ENCODE peak calls at places on chromosomes 2 and 18, in nine cellular contexts. V, B, A, C, Q, U, O, K and Y are unnamed samples.

GRCh38 chr2:69013123-69013836 is at the start of gene ANTXR1:
- DNase-seq in V (no peak), B (peak), A (peak), C (no peak), Q (peak), U (peak), O (peak), K (peak), Y (no peak)

GRCh38 chr2:223999862-224000261 is 39.2 kb downstream of the SERPINE2 start:
- DNase-seq in V (no peak), B (no peak), A (no peak), C (no peak), Q (no peak), U (no peak), O (no peak), K (no peak), Y (no peak)

GRCh38 chr2:159445307-159445706 is 158.8 kb upstream of the WDSUB1 start:
- DNase-seq in V (no peak), B (no peak), A (no peak), C (no peak), Q (no peak), U (no peak), O (no peak), K (no peak), Y (no peak)

GRCh38 chr18:48098007-48098406 is 167.5 kb upstream of the SMAD2 start:
- DNase-seq in V (no peak), B (no peak), A (no peak), C (no peak), Q (no peak), U (no peak), O (no peak), K (no peak), Y (no peak)

GRCh38 chr2:213281156-213281555 is 3.1 kb upstream of the SPAG16 start:
- DNase-seq in V (no peak), B (no peak), A (no peak), C (no peak), Q (no peak), U (no peak), O (peak), K (no peak), Y (no peak)

GRCh38 chr2:123165616-123166015 is 859.5 kb upstream of the CNTNAP5 start:
- DNase-seq in V (no peak), B (no peak), A (no peak), C (no peak), Q (no peak), U (no peak), O (no peak), K (no peak), Y (no peak)

GRCh38 chr2:43217228-43218220 is 8.9 kb downstream of the ZFP36L2 start:
- DNase-seq in V (no peak), B (no peak), A (no peak), C (peak), Q (no peak), U (no peak), O (no peak), K (no peak), Y (no peak)

GRCh38 chr2:62287895-62288589 is 92.1 kb downstream of the B3GNT2 start:
- DNase-seq in V (peak), B (peak), A (peak), C (peak), Q (no peak), U (peak), O (peak), K (peak), Y (no peak)

GRCh38 chr2:29196792-29197788 is 81.9 kb downstream of the CLIP4 start:
- DNase-seq in V (peak), B (peak), A (no peak), C (peak), Q (peak), U (peak), O (peak), K (peak), Y (peak)

GRCh38 chr2:232219496-232219870 is 159.1 kb upstream of the ALPP start:
- DNase-seq in V (no peak), B (no peak), A (no peak), C (no peak), Q (no peak), U (no peak), O (no peak), K (no peak), Y (no peak)

GRCh38 chr2:112869258-112869842 is 32.8 kb upstream of the IL1B start:
- DNase-seq in V (peak), B (peak), A (peak), C (no peak), Q (no peak), U (no peak), O (peak), K (peak), Y (peak)

GRCh38 chr2:72144412-72144745 is 3.3 kb downstream of the CYP26B1 start:
- DNase-seq in V (no peak), B (peak), A (no peak), C (no peak), Q (no peak), U (no peak), O (peak), K (peak), Y (no peak)

GRCh38 chr2:5365871-5366461 is 326.2 kb upstream of the SOX11 start:
- DNase-seq in V (no peak), B (peak), A (peak), C (no peak), Q (no peak), U (no peak), O (peak), K (peak), Y (no peak)

GRCh38 chr2:62998949-62999348 is 51.7 kb upstream of the OTX1 start:
- DNase-seq in V (no peak), B (no peak), A (no peak), C (no peak), Q (no peak), U (no peak), O (peak), K (no peak), Y (peak)

GRCh38 chr18:7104649-7105048 is 12.9 kb downstream of the LAMA1 start:
- DNase-seq in V (no peak), B (no peak), A (no peak), C (no peak), Q (no peak), U (no peak), O (no peak), K (no peak), Y (no peak)

GRCh38 chr2:233081232-233081730 is 21.1 kb downstream of the INPP5D start:
- DNase-seq in V (peak), B (no peak), A (no peak), C (peak), Q (no peak), U (peak), O (no peak), K (no peak), Y (no peak)

GRCh38 chr2:9637330-9637729 is 6.5 kb upstream of the YWHAQ start:
- DNase-seq in V (no peak), B (no peak), A (peak), C (no peak), Q (no peak), U (no peak), O (peak), K (no peak), Y (no peak)

GRCh38 chr2:176188218-176188968 is at the start of gene HOXD1:
- DNase-seq in V (no peak), B (peak), A (no peak), C (no peak), Q (no peak), U (no peak), O (no peak), K (no peak), Y (no peak)

GRCh38 chr2:32558492-32558891 is 69.4 kb upstream of the TTC27 start:
- DNase-seq in V (no peak), B (no peak), A (no peak), C (no peak), Q (no peak), U (no peak), O (peak), K (no peak), Y (no peak)

GRCh38 chr18:2994603-2995432 is 18.1 kb downstream of the LPIN2 start:
- DNase-seq in V (peak), B (no peak), A (no peak), C (peak), Q (no peak), U (peak), O (no peak), K (no peak), Y (no peak)

GRCh38 chr2:218569038-218569431 is 396 bp downstream of the CNOT9 start:
- DNase-seq in V (peak), B (peak), A (peak), C (peak), Q (peak), U (peak), O (peak), K (peak), Y (no peak)

GRCh38 chr2:588041-588645 is 89.1 kb downstream of the TMEM18 start:
- DNase-seq in V (no peak), B (no peak), A (no peak), C (no peak), Q (no peak), U (no peak), O (no peak), K (no peak), Y (no peak)

GRCh38 chr2:147288131-147288530 is 556.7 kb upstream of the ACVR2A start:
- DNase-seq in V (peak), B (no peak), A (no peak), C (peak), Q (no peak), U (peak), O (no peak), K (no peak), Y (no peak)

GRCh38 chr18:73614812-73615211 is 532.8 kb downstream of the FBXO15 start:
- DNase-seq in V (no peak), B (no peak), A (peak), C (no peak), Q (peak), U (no peak), O (peak), K (no peak), Y (peak)

GRCh38 chr2:96860065-96861029 is 2.5 kb upstream of the ANKRD39 start:
- DNase-seq in V (peak), B (no peak), A (no peak), C (peak), Q (no peak), U (no peak), O (no peak), K (no peak), Y (no peak)

GRCh38 chr2:227818569-227819397 is 5.1 kb downstream of the CCL20 start:
- DNase-seq in V (no peak), B (peak), A (no peak), C (peak), Q (no peak), U (no peak), O (peak), K (peak), Y (no peak)

GRCh38 chr18:74478316-74478715 is 17.8 kb upstream of the CNDP2 start:
- DNase-seq in V (no peak), B (no peak), A (no peak), C (no peak), Q (no peak), U (no peak), O (no peak), K (no peak), Y (no peak)

GRCh38 chr2:207091928-207092327 is 73.8 kb downstream of the KLF7 start:
- DNase-seq in V (no peak), B (no peak), A (no peak), C (no peak), Q (no peak), U (no peak), O (no peak), K (no peak), Y (no peak)
- H3K27ac ChIP-seq in V (no peak), B (peak), A (no peak), C (no peak), Q (no peak), U (no peak), O (peak), K (no peak), Y (peak)

GRCh38 chr2:144508162-144508765 is 11.7 kb downstream of the ZEB2 start:
- DNase-seq in V (no peak), B (no peak), A (no peak), C (peak), Q (no peak), U (no peak), O (no peak), K (no peak), Y (no peak)

GRCh38 chr2:144510206-144510991 is 9.5 kb downstream of the ZEB2 start:
- DNase-seq in V (peak), B (no peak), A (no peak), C (peak), Q (peak), U (no peak), O (no peak), K (no peak), Y (no peak)

GRCh38 chr2:144509548-144510205 is 10.2 kb downstream of the ZEB2 start:
- DNase-seq in V (no peak), B (no peak), A (no peak), C (no peak), Q (no peak), U (no peak), O (no peak), K (no peak), Y (no peak)

GRCh38 chr2:144507441-144508161 is 12.3 kb downstream of the ZEB2 start:
- DNase-seq in V (no peak), B (no peak), A (no peak), C (no peak), Q (no peak), U (no peak), O (no peak), K (no peak), Y (no peak)

DNA sequence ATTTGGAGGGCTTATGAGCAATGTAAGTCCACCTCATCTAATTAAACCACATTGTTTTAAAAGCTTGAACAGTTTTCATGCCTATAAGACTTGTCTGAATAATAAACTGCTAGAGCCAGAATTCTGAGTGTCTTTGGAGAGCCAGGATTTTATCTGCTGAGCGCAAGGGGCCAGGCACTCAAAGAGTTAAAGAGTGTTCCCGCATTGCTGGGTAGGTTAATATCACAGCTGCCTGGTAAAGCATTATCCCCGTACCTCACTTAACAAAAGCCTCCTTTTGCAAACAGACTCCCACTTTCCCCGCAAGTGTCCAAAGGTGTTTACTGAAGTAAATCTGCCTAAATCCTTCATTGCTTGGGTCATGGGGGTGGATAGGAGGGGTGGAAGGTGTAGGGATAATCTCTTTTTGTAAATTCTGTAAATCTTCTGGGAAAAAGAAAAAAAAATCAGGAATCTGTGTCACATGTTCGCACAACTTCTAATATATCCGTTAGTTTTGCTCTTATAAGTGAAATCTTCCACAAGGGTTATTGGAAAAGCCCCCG is 10.8 kb downstream of the ZEB2 start:
- DNase-seq in V (no peak), B (no peak), A (no peak), C (no peak), Q (no peak), U (no peak), O (no peak), K (no peak), Y (no peak)
- H3K27ac ChIP-seq in V (no peak), B (peak), A (no peak), C (peak), Q (no peak), U (no peak), O (peak), K (peak), Y (no peak)

GRCh38 chr2:55011741-55012574 is 38.3 kb downstream of the RTN4 start:
- DNase-seq in V (no peak), B (no peak), A (no peak), C (no peak), Q (no peak), U (no peak), O (no peak), K (no peak), Y (no peak)
- H3K27ac ChIP-seq in V (no peak), B (peak), A (peak), C (no peak), Q (no peak), U (no peak), O (peak), K (peak), Y (peak)

GRCh38 chr2:225104971-225105370 is 62.7 kb upstream of the DOCK10 start:
- DNase-seq in V (no peak), B (no peak), A (no peak), C (no peak), Q (no peak), U (no peak), O (no peak), K (no peak), Y (no peak)
- H3K27ac ChIP-seq in V (no peak), B (no peak), A (no peak), C (no peak), Q (no peak), U (no peak), O (no peak), K (no peak), Y (peak)

GRCh38 chr2:19786408-19787058 is 115.2 kb downstream of the TTC32 start:
- DNase-seq in V (no peak), B (no peak), A (peak), C (no peak), Q (no peak), U (no peak), O (peak), K (no peak), Y (no peak)
- H3K27ac ChIP-seq in V (no peak), B (no peak), A (peak), C (peak), Q (peak), U (no peak), O (no peak), K (no peak), Y (peak)

GRCh38 chr2:128314348-128315121 is 4.1 kb downstream of the HS6ST1 start:
- DNase-seq in V (no peak), B (peak), A (no peak), C (no peak), Q (no peak), U (no peak), O (no peak), K (peak), Y (no peak)
- H3K27ac ChIP-seq in V (no peak), B (no peak), A (no peak), C (no peak), Q (peak), U (no peak), O (no peak), K (no peak), Y (no peak)

GRCh38 chr18:26480897-26481795 is 67.2 kb downstream of the KCTD1 start:
- DNase-seq in V (no peak), B (no peak), A (peak), C (no peak), Q (peak), U (no peak), O (peak), K (no peak), Y (peak)
- H3K27ac ChIP-seq in V (no peak), B (no peak), A (peak), C (no peak), Q (peak), U (no peak), O (no peak), K (peak), Y (peak)

DNA sequence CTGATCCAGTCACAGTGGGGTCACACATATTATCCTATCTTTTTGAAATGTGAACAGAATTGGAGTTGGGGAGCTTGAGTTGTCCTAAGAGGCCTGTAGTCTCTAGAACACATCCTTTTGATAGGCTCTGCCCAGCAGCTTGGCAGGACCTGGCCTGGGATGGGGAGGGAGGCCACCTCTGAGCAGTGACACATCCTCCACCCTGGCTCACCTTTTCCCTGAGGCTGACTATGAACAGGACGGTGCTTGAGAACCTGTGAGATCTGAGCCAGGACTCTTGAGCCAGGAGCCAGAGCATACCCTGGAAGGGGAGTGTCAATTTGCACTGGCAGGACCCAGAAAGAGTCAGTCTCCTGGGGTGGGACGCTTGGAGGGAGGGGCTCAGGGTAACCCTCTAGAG is 17.7 kb upstream of the ATP6V1B1 start:
- DNase-seq in V (no peak), B (peak), A (no peak), C (no peak), Q (no peak), U (no peak), O (no peak), K (no peak), Y (no peak)
- H3K27ac ChIP-seq in V (no peak), B (no peak), A (no peak), C (no peak), Q (no peak), U (no peak), O (no peak), K (no peak), Y (no peak)

DNA sequence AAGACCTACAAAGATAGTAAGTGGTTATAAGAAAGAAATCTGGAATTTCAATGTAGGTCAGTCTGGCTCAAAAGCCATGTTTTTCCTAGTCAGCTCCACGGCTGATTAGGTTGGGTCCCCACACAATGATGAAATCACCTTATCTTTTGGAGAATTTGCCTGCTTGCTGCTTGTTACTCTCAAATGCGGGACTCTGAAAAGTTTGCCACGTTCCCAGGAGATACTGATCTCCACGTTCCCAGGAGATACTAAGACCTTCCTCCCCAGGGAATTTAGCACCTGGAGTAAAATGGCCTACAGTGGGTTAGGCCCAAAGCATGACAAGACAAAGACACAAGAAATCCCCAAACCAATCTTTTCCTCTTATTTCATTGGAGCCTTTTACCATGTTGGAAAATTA is 449.6 kb downstream of the TNS1 start:
- DNase-seq in V (no peak), B (no peak), A (no peak), C (no peak), Q (no peak), U (no peak), O (no peak), K (no peak), Y (no peak)
- H3K27ac ChIP-seq in V (no peak), B (no peak), A (no peak), C (no peak), Q (no peak), U (no peak), O (no peak), K (no peak), Y (no peak)